ENCODE peak calls at places on chromosome 22, in six cellular contexts. L is IMR-90, Y is mesenchymal stem cell, W is neuronal stem cell, F is H1, A is trophoblast cell. B is an unnamed sample.

GRCh38 chr22:38611559-38611958 is 41.6 kb upstream of the DMC1 start:
- DNase-seq in L (no peak), Y (no peak), W (no peak), F (no peak), A (no peak), B (no peak)

GRCh38 chr22:41099036-41099435 is 6.6 kb downstream of the EP300 start:
- DNase-seq in L (no peak), Y (no peak), W (no peak), F (no peak), A (no peak), B (no peak)

GRCh38 chr22:19942071-19942885 is 660 bp upstream of the TXNRD2 start:
- DNase-seq in L (peak; percentile 69), Y (peak; percentile 68), W (no peak), F (no peak), A (no peak), B (no peak)

GRCh38 chr22:27918351-27919221 is 470 bp downstream of the PITPNB start:
- DNase-seq in L (peak; percentile 45), Y (peak; percentile 71), W (peak; percentile 35), F (peak; percentile 70), A (peak; percentile 57), B (peak; percentile 65)

GRCh38 chr22:49622241-49623105 is 205.2 kb downstream of the BRD1 start:
- DNase-seq in L (no peak), Y (no peak), W (no peak), F (no peak), A (no peak), B (no peak)

GRCh38 chr22:38652858-38653257 is 3.3 kb downstream of the FAM227A start:
- DNase-seq in L (no peak), Y (no peak), W (no peak), F (no peak), A (no peak), B (no peak)

GRCh38 chr22:17606472-17606871 is 22.1 kb downstream of the ATP6V1E1 start:
- DNase-seq in L (peak; percentile 65), Y (no peak), W (no peak), F (no peak), A (no peak), B (no peak)

GRCh38 chr22:50176850-50177536 is 6.5 kb downstream of the PANX2 start:
- DNase-seq in L (no peak), Y (no peak), W (no peak), F (no peak), A (no peak), B (no peak)

GRCh38 chr22:19710020-19710768 is 4.1 kb upstream of the SEPTIN5 start:
- DNase-seq in L (no peak), Y (no peak), W (no peak), F (no peak), A (no peak), B (peak; percentile 25)

GRCh38 chr22:25402501-25403283 is 161.8 kb upstream of the GRK3 start:
- DNase-seq in L (peak; percentile 59), Y (peak; percentile 36), W (no peak), F (no peak), A (no peak), B (no peak)

GRCh38 chr22:29031236-29031982 is 30.2 kb downstream of the C22orf31 start:
- DNase-seq in L (peak; percentile 98), Y (peak; percentile 100), W (peak; percentile 55), F (peak; percentile 60), A (peak; percentile 38), B (peak; percentile 74)

GRCh38 chr22:44145544-44145943 is 35.2 kb upstream of the PARVG start:
- DNase-seq in L (no peak), Y (no peak), W (no peak), F (no peak), A (no peak), B (no peak)

GRCh38 chr22:47129902-47130301 is 367.5 kb downstream of the TBC1D22A start:
- DNase-seq in L (no peak), Y (no peak), W (no peak), F (no peak), A (peak; percentile 57), B (no peak)

GRCh38 chr22:49092751-49093150 is 734.9 kb downstream of the BRD1 start:
- DNase-seq in L (no peak), Y (no peak), W (no peak), F (no peak), A (no peak), B (no peak)

GRCh38 chr22:29758959-29759358 is 7.8 kb downstream of the ZMAT5 start:
- DNase-seq in L (no peak), Y (no peak), W (no peak), F (no peak), A (no peak), B (no peak)

GRCh38 chr22:29328566-29329500 is 13.3 kb upstream of the RASL10A start:
- DNase-seq in L (peak; percentile 22), Y (no peak), W (no peak), F (peak; percentile 41), A (no peak), B (no peak)

GRCh38 chr22:44154431-44154942 is 26.2 kb upstream of the PARVG start:
- DNase-seq in L (peak; percentile 66), Y (peak; percentile 18), W (no peak), F (no peak), A (no peak), B (no peak)

GRCh38 chr22:30434775-30435315 is 9.3 kb downstream of the MTFP1 start:
- DNase-seq in L (no peak), Y (no peak), W (no peak), F (no peak), A (no peak), B (no peak)

GRCh38 chr22:19851291-19852176 is 3.1 kb downstream of the GNB1L start:
- DNase-seq in L (no peak), Y (no peak), W (no peak), F (no peak), A (no peak), B (no peak)

GRCh38 chr22:32574957-32575893 is 100.6 kb downstream of the FBXO7 start:
- DNase-seq in L (no peak), Y (no peak), W (no peak), F (no peak), A (no peak), B (no peak)

GRCh38 chr22:48968201-48968959 is 859.3 kb downstream of the BRD1 start:
- DNase-seq in L (no peak), Y (no peak), W (no peak), F (peak; percentile 66), A (no peak), B (peak; percentile 76)

GRCh38 chr22:25567305-25567704 is 2.8 kb downstream of the GRK3 start:
- DNase-seq in L (no peak), Y (no peak), W (no peak), F (no peak), A (no peak), B (no peak)

GRCh38 chr22:47920380-47920959 is 1158.0 kb downstream of the TBC1D22A start:
- DNase-seq in L (no peak), Y (no peak), W (no peak), F (no peak), A (no peak), B (no peak)

GRCh38 chr22:42281284-42281683 is 10.8 kb upstream of the TCF20 start:
- DNase-seq in L (no peak), Y (no peak), W (no peak), F (no peak), A (no peak), B (peak; percentile 14)

GRCh38 chr22:28479912-28480311 is 199.7 kb downstream of the TTC28 start:
- DNase-seq in L (peak; percentile 27), Y (no peak), W (no peak), F (no peak), A (no peak), B (no peak)

GRCh38 chr22:47619631-47620030 is 857.2 kb downstream of the TBC1D22A start:
- DNase-seq in L (no peak), Y (no peak), W (no peak), F (peak; percentile 29), A (no peak), B (no peak)

DNA sequence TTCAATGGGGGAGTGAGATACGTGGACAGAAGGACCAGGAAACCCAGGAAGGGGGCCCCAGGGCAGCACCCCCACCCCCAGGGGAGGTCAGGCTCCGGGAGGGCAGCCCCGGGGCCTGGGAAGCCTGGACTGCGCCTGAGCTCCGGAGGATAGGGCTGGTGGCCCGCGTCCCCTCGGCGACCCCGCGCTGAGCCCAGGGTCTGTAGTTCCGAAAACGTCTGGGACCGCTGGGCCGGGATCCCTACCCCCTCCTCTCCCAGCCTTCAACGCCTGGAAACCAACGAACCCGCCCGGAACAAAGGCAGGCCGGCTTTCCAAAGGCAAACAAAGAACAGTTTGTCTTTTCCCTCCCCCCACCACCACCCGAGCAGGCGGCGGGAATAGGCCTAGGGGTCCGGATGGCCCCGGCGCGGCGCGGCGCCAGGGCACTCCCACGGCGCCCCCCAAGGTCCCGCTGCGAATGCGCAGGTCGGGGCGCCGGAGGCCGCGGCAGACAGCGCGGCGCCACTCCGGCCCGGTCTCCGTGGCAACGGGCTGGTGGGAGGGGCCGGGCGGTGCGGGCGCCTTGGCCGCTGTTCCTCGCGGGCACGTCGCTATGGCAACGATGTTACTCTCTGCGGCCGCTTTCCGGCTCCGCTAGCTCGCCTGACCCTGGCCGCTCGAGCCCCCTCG is 58.5 kb downstream of the IGLL1 start:
- DNase-seq in L (peak; percentile 75), Y (peak; percentile 95), W (peak; percentile 93), F (peak; percentile 91), A (peak; percentile 94), B (peak; percentile 92)
- H2AK5ac ChIP-seq in L (peak overlapping the region; percentile 11), Y (peak overlapping the region; percentile 16), W (peak overlapping the region; percentile 93), F (no peak overlapping the region), A (peak overlapping the region; percentile 99), B (no peak overlapping the region)

DNA sequence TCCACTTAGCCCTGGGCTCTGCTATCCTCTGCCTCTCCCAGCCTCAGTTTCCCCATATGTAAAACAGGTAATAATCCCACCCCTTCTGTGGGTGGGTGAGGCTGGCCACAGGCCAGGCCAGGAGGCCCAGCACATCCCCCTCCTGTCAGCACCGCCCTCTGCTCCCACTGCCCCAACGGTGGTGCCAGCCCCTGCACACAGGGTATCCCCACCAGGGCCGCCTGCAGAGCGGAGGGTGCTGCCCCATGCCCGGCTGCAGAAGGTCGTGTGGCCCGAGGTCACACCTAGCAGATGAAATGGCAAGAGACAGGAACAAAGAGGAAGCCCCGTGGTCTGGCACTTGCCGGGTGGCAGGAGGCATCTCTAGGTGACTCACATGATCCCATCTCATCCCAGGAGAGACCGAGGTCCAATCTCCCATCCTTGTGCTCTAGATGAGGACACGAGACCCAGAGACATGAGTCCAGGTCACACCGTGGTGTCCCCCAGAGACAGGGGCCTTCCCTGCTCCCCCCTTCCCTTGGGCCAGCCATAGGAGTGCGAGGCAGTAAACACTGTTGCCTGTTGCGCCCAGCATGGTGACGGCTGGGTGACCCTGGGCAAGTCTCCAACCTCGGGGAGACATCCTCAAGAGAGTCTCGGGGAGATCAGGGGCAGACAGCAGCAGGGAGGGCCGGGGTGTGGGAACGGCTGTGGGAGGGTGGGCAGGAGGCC is 27.2 kb upstream of the PPARA start:
- DNase-seq in L (no peak), Y (no peak), W (no peak), F (no peak), A (no peak), B (no peak)
- H3K14ac ChIP-seq in L (no peak overlapping the region), Y (no peak overlapping the region), W (no peak overlapping the region), F (no peak overlapping the region), A (no peak overlapping the region), B (no peak overlapping the region)

DNA sequence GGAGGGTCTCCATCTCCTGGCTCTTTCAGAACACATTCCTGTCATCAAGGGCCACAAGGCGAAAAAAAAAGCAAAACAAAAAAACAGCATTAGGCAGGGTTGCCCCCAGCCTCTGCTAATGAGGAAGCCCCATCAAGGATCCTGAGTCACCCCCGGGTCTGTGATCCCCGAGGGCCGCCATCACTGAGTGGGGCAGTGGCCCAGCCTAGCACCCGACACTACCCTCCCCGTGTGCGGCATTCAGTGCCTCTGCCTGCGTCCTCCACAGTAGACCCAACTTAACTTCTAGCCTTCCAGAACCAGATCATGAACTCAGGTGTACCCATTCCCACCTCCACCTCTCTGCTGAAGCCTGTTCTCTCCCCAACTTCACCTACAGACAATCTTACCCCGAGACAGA is 6.6 kb upstream of the CDC42EP1 start:
- DNase-seq in L (no peak), Y (no peak), W (no peak), F (no peak), A (no peak), B (no peak)
- H2AK5ac ChIP-seq in L (peak overlapping the region; percentile 43), Y (peak overlapping the region; percentile 80), W (peak overlapping the region; percentile 17), F (peak overlapping the region; percentile 53), A (peak overlapping the region; percentile 91), B (no peak overlapping the region)

GRCh38 chr22:35973388-35973787 is 55.2 kb downstream of the RBFOX2 start:
- DNase-seq in L (no peak), Y (no peak), W (no peak), F (no peak), A (peak; percentile 36), B (no peak)
- H3K14ac ChIP-seq in L (peak overlapping the region; percentile 23), Y (no peak overlapping the region), W (no peak overlapping the region), F (no peak overlapping the region), A (peak overlapping the region; percentile 20), B (no peak overlapping the region)

B was measured in H9.